ENCODE peak calls at places on chromosomes 5 and 9, in five cellular contexts. O, S, I, Z and U are unnamed samples.

GRCh38 chr5:135108992-135109391 is 75.0 kb upstream of the PITX1 start:
- DNase-seq in O (no peak), S (no peak), I (no peak), Z (no peak), U (no peak)

GRCh38 chr5:4628645-4629385 is 511.3 kb upstream of the ADAMTS16 start:
- DNase-seq in O (no peak), S (no peak), I (no peak), Z (no peak), U (no peak)

GRCh38 chr5:61311056-61311455 is 21.0 kb upstream of the ZSWIM6 start:
- DNase-seq in O (no peak), S (no peak), I (no peak), Z (no peak), U (no peak)

GRCh38 chr5:154345255-154345952 is 100.4 kb upstream of the SAP30L start:
- DNase-seq in O (no peak), S (no peak), I (no peak), Z (no peak), U (no peak)

GRCh38 chr5:140672455-140673186 is 755 bp downstream of the DND1 start:
- DNase-seq in O (peak), S (no peak), I (no peak), Z (no peak), U (no peak)

GRCh38 chr9:123438321-123438720 is 82.3 kb downstream of the CRB2 start:
- DNase-seq in O (no peak), S (no peak), I (peak), Z (no peak), U (no peak)

GRCh38 chr5:109942646-109943045 is 252.9 kb downstream of the MAN2A1 start:
- DNase-seq in O (no peak), S (no peak), I (no peak), Z (no peak), U (no peak)

GRCh38 chr9:76615149-76615548 is 149.1 kb upstream of the PCA3 start:
- DNase-seq in O (no peak), S (no peak), I (no peak), Z (no peak), U (no peak)

GRCh38 chr9:138104251-138105122 is 226.9 kb downstream of the CACNA1B start:
- DNase-seq in O (no peak), S (no peak), I (no peak), Z (no peak), U (no peak)

GRCh38 chr5:166746506-166746905 is 1544.9 kb upstream of the WWC1 start:
- DNase-seq in O (no peak), S (no peak), I (no peak), Z (no peak), U (no peak)

GRCh38 chr5:173751266-173751600 is 134.8 kb upstream of the BOD1 start:
- DNase-seq in O (no peak), S (no peak), I (no peak), Z (no peak), U (no peak)

GRCh38 chr5:177427211-177427822 is 841 bp downstream of the GRK6 start:
- DNase-seq in O (peak), S (no peak), I (no peak), Z (no peak), U (no peak)

GRCh38 chr5:149664666-149665415 is 65.3 kb upstream of the PPARGC1B start:
- DNase-seq in O (no peak), S (no peak), I (no peak), Z (no peak), U (no peak)

GRCh38 chr5:133943475-133943817 is 25.0 kb downstream of the C5orf15 start:
- DNase-seq in O (no peak), S (no peak), I (no peak), Z (no peak), U (no peak)

GRCh38 chr9:34027845-34028574 is 20.7 kb downstream of the UBAP2 start:
- DNase-seq in O (no peak), S (no peak), I (no peak), Z (no peak), U (no peak)

GRCh38 chr9:88586452-88586851 is 51.5 kb downstream of the NXNL2 start:
- DNase-seq in O (peak), S (peak), I (no peak), Z (no peak), U (no peak)

GRCh38 chr9:76618762-76619161 is 145.5 kb upstream of the PCA3 start:
- DNase-seq in O (peak), S (peak), I (no peak), Z (no peak), U (no peak)

GRCh38 chr9:89675403-89675771 is 70.6 kb downstream of the GADD45G start:
- DNase-seq in O (no peak), S (no peak), I (no peak), Z (peak), U (no peak)

GRCh38 chr9:93156475-93157008 is 22.5 kb upstream of the NINJ1 start:
- DNase-seq in O (no peak), S (no peak), I (no peak), Z (no peak), U (no peak)

GRCh38 chr9:107282268-107282667 is 811 bp upstream of the RAD23B start:
- DNase-seq in O (no peak), S (no peak), I (no peak), Z (peak), U (no peak)

GRCh38 chr5:39459091-39459490 is 34.3 kb upstream of the DAB2 start:
- DNase-seq in O (no peak), S (no peak), I (no peak), Z (no peak), U (no peak)

GRCh38 chr5:150349681-150350275 is 7.7 kb upstream of the TCOF1 start:
- DNase-seq in O (no peak), S (no peak), I (no peak), Z (no peak), U (no peak)

GRCh38 chr9:94545940-94546339 is 8.9 kb upstream of the PCAT7 start:
- DNase-seq in O (no peak), S (no peak), I (no peak), Z (no peak), U (no peak)

GRCh38 chr9:134221273-134222017 is 57.1 kb upstream of the RNU6ATAC start:
- DNase-seq in O (no peak), S (no peak), I (no peak), Z (no peak), U (no peak)

GRCh38 chr5:62538017-62538942 is 40.3 kb upstream of the LRRC70 start:
- DNase-seq in O (peak), S (peak), I (no peak), Z (no peak), U (peak)

GRCh38 chr9:126635661-126636439 is 22.1 kb downstream of the LMX1B start:
- DNase-seq in O (no peak), S (no peak), I (no peak), Z (no peak), U (no peak)

GRCh38 chr9:132040808-132041207 is 38.9 kb downstream of the MED27 start:
- DNase-seq in O (no peak), S (no peak), I (no peak), Z (no peak), U (no peak)

GRCh38 chr5:22250528-22250927 is 602.6 kb downstream of the CDH12 start:
- DNase-seq in O (no peak), S (no peak), I (no peak), Z (no peak), U (no peak)

GRCh38 chr9:122526602-122527001 is 491 bp downstream of the OR1N1 start:
- DNase-seq in O (no peak), S (no peak), I (no peak), Z (no peak), U (no peak)